ENCODE peak calls at places on chromosome 1, in four cellular contexts. N, P, O and D are unnamed samples.

GRCh38 chr1:205458777-205459566 is 3.1 kb upstream of the BLACAT1 start:
- DNase-seq in O (no peak), P (peak), N (peak), D (peak)

GRCh38 chr1:7536891-7537591 is 234.1 kb upstream of the VAMP3 start:
- DNase-seq in P (no peak), O (no peak), N (no peak), D (no peak)

GRCh38 chr1:223074901-223075300 is 68.1 kb downstream of the TLR5 start:
- DNase-seq in N (no peak), P (no peak), O (no peak), D (no peak)

GRCh38 chr1:172117800-172118199 is 276.5 kb downstream of the DNM3 start:
- DNase-seq in P (no peak), O (no peak), N (peak), D (peak)

GRCh38 chr1:9659328-9659727 is 7.8 kb downstream of the PIK3CD start:
- DNase-seq in N (peak), O (no peak), P (peak), D (peak)

GRCh38 chr1:46062651-46063319 is 69.6 kb downstream of the PIK3R3 start:
- DNase-seq in O (no peak), P (peak), N (no peak), D (no peak)

GRCh38 chr1:57489342-57490036 is 65.6 kb upstream of the DAB1 start:
- DNase-seq in N (peak), P (no peak), O (no peak), D (peak)

GRCh38 chr1:25504706-25505560 is 38.5 kb upstream of the LDLRAP1 start:
- DNase-seq in P (no peak), O (no peak), N (no peak), D (no peak)

GRCh38 chr1:223747838-223748335 is 35.5 kb downstream of the CAPN2 start:
- DNase-seq in P (no peak), O (no peak), N (no peak), D (peak)

GRCh38 chr1:157110686-157111085 is 11.1 kb upstream of the ETV3L start:
- DNase-seq in N (no peak), O (no peak), P (no peak), D (no peak)

DNA sequence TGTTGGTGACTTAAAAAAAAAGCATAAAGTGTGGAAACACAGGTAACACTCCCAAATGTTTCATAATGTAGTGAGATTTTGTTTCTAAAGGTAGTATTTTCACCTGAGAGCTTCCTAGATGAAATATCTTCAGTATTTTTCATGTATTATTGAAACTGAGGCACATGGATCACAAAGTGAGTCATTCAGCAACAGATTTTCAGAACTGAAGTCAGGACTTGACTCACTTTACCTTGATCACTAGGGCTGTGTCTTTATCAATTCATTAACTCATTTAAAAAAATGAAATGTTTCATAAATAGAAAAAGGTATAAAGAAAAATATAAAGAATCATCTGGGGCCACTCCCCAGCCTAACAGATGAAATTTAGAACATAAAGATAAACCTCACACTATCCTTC is 66.5 kb upstream of the RCC1 start:
- DNase-seq in P (no peak), N (no peak), O (no peak), D (no peak)
- H3K4me3 ChIP-seq in P (no peak), N (peak), O (no peak), D (no peak)

GRCh38 chr1:86538775-86539174 is 8.1 kb upstream of the CLCA4 start:
- DNase-seq in P (no peak), N (no peak), O (no peak), D (no peak)
- H3K4me2 ChIP-seq in P (no peak), N (no peak), O (no peak), D (no peak)

GRCh38 chr1:209674957-209675566 is at the start of gene G0S2:
- DNase-seq in P (peak), N (no peak), O (no peak), D (peak)
- TF ChIP-seq CTCF in P (no peak), N (no peak), O (no peak), D (no peak)

GRCh38 chr1:19045898-19046889 is 89.7 kb upstream of the IFFO2 start:
- DNase-seq in O (no peak), N (no peak), P (no peak), D (peak)
- H3K4me3 ChIP-seq in O (no peak), N (no peak), P (no peak), D (no peak)

DNA sequence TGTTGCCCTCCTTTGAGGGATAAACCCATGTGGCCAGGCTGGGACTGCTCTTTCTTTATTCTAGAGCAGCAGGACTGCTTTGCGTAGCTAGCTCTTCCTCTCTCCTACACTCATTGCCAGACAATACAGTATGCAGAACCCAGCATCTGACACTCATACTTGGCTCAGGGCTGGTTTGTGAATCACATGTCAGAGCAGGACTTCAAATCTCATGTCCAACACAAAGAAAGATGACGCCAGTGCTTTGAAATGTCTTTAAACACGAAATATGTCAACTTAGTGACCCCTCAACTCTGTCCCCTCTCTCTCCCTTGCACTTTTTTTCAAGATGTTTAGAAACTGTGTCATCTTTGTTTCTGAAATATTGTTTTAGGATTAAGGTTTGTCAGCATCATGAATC is 135.0 kb downstream of the TGFB2 start:
- DNase-seq in O (no peak), N (peak), P (no peak), D (peak)
- H3K4me2 ChIP-seq in O (no peak), N (peak), P (no peak), D (peak)

GRCh38 chr1:2455757-2456156 is 20.3 kb upstream of the PLCH2 start:
- DNase-seq in O (no peak), N (no peak), P (no peak), D (no peak)
- TF ChIP-seq CTCF in O (no peak), N (no peak), P (no peak), D (no peak)

DNA sequence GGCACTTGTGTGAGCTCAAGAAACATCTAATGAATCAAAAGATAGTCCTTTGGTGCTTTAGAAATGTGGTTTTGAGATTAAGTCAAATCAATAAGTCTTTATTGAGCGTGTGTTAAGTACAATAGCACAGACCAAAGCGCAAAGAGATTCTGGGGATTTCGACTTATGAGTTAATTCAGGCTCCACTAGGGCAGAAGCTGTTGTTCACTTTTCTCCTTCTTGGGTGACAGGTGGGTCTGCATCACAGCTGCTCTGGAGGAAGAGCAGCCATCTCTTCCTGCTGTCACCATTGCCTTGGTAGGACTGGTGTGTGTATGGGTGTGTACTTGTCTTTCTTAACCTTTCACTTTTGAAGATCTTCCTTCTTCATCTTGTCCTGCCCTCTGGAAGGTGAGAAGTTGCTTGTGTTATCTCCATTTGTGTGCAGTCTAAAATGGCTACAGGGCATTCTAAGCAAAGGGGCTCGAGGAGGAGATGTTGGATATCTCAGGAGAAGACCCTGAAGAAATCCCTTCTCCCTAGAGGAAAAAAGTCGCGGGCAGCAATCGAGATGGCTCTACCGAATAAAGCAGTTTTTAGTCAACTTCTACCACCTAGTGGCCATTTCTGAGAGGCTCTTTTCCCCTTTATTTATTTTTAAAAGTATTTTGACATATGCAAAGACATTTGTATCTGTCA is 22.9 kb upstream of the DISC1 start:
- DNase-seq in N (peak), P (peak), O (peak), D (no peak)
- H3K4me3 ChIP-seq in N (peak), P (peak), O (peak), D (peak)